ENCODE peak calls at places on chromosome 9, in four cellular contexts. E, W, H and I are unnamed samples.

GRCh38 chr9:126915281-126915816 is 767 bp downstream of the RALGPS1 start:
- DNase-seq in E (no peak), W (peak; percentile 58), H (no peak), I (peak; percentile 71)

GRCh38 chr9:122095010-122095767 is 2.1 kb upstream of the TTLL11 start:
- DNase-seq in E (no peak), W (peak; percentile 27), H (peak; percentile 1), I (peak; percentile 72)

GRCh38 chr9:95750725-95751644 is 124.5 kb upstream of the ERCC6L2 start:
- DNase-seq in E (no peak), W (no peak), H (no peak), I (no peak)

GRCh38 chr9:108041551-108041950 is 552.0 kb upstream of the KLF4 start:
- DNase-seq in E (no peak), W (no peak), H (no peak), I (no peak)

GRCh38 chr9:42852133-42852532 is 668.7 kb downstream of the SPATA31A6 start:
- DNase-seq in E (no peak), W (no peak), H (no peak), I (peak; percentile 84)

GRCh38 chr9:37976714-37977477 is 73.0 kb upstream of the SLC25A51 start:
- DNase-seq in E (no peak), W (no peak), H (no peak), I (no peak)

GRCh38 chr9:114400219-114400618 is 12.4 kb upstream of the AKNA start:
- DNase-seq in E (no peak), W (no peak), H (no peak), I (no peak)

GRCh38 chr9:76456202-76456926 is 2.6 kb upstream of the GCNT1 start:
- DNase-seq in E (no peak), W (peak; percentile 9), H (no peak), I (peak; percentile 14)